ENCODE peak calls at places on chromosomes 11 and 22, in nine cellular contexts. X is esophagus muscularis mucosa, P is fibroblast of pulmonary artery, N is AG09309, Z is BJ, Y is cardiac muscle cell, S is foreskin fibroblast, F is fibroblast of villous mesenchyme, Q is esophagus squamous epithelium. W is an unnamed sample.

GRCh38 chr11:6200975-6201374 is 2.0 kb downstream of the OR52W1 start:
- DNase-seq in X (peak), P (peak), N (no peak), Z (no peak), Y (peak), S (no peak), F (peak), Q (no peak), W (no peak)

GRCh38 chr11:75328426-75329277 is 22.8 kb downstream of the ARRB1 start:
- DNase-seq in X (no peak), P (peak), N (no peak), Z (no peak), Y (peak), S (peak), F (peak), Q (no peak), W (no peak)

GRCh38 chr11:6622261-6623171 is 3.3 kb upstream of the TPP1 start:
- DNase-seq in X (no peak), P (no peak), N (no peak), Z (no peak), Y (no peak), S (peak), F (no peak), Q (no peak), W (no peak)

GRCh38 chr22:29150701-29151100 is 55.0 kb upstream of the EMID1 start:
- DNase-seq in X (no peak), P (no peak), N (no peak), Z (no peak), Y (no peak), S (no peak), F (no peak), Q (no peak), W (no peak)

GRCh38 chr11:61690706-61691377 is 10.7 kb downstream of the DAGLA start:
- DNase-seq in X (no peak), P (no peak), N (no peak), Z (no peak), Y (no peak), S (no peak), F (no peak), Q (no peak), W (no peak)

GRCh38 chr11:85595285-85595884 is 31.8 kb downstream of the DLG2 start:
- DNase-seq in X (no peak), P (peak), N (peak), Z (peak), Y (peak), S (peak), F (peak), Q (no peak), W (peak)

GRCh38 chr11:59437770-59438169 is 1.5 kb downstream of the OR5A1 start:
- DNase-seq in X (no peak), P (no peak), N (no peak), Z (no peak), Y (no peak), S (no peak), F (no peak), Q (no peak), W (no peak)

GRCh38 chr22:37065149-37065548 is 13.6 kb downstream of the KCTD17 start:
- DNase-seq in X (no peak), P (no peak), N (no peak), Z (no peak), Y (no peak), S (no peak), F (no peak), Q (no peak), W (no peak)

GRCh38 chr22:37187552-37187890 is 526 bp downstream of the C1QTNF6 start:
- DNase-seq in X (no peak), P (peak), N (no peak), Z (no peak), Y (peak), S (peak), F (peak), Q (no peak), W (no peak)

GRCh38 chr11:8366316-8366715 is 102.6 kb upstream of the LMO1 start:
- DNase-seq in X (no peak), P (no peak), N (no peak), Z (no peak), Y (no peak), S (no peak), F (no peak), Q (no peak), W (no peak)

GRCh38 chr22:20211997-20212753 is 55.9 kb downstream of the RTN4R start:
- DNase-seq in X (no peak), P (peak), N (no peak), Z (no peak), Y (peak), S (no peak), F (peak), Q (no peak), W (no peak)

GRCh38 chr11:16395601-16396000 is 39.3 kb upstream of the SOX6 start:
- DNase-seq in X (no peak), P (no peak), N (no peak), Z (no peak), Y (no peak), S (peak), F (no peak), Q (no peak), W (no peak)

GRCh38 chr22:45083659-45084305 is 74.0 kb upstream of the PHF21B start:
- DNase-seq in X (no peak), P (peak), N (peak), Z (no peak), Y (peak), S (peak), F (peak), Q (no peak), W (no peak)

GRCh38 chr11:59176330-59176729 is 4.4 kb downstream of the DTX4 start:
- DNase-seq in X (peak), P (no peak), N (no peak), Z (no peak), Y (no peak), S (no peak), F (no peak), Q (no peak), W (no peak)

GRCh38 chr22:22706253-22706940 is 62.0 kb downstream of the GGTLC2 start:
- DNase-seq in X (no peak), P (no peak), N (no peak), Z (no peak), Y (no peak), S (no peak), F (no peak), Q (no peak), W (no peak)

GRCh38 chr22:27734066-27734465 is 67.5 kb downstream of the MN1 start:
- DNase-seq in X (no peak), P (no peak), N (no peak), Z (no peak), Y (no peak), S (no peak), F (no peak), Q (no peak), W (no peak)

GRCh38 chr11:10452211-10452767 is 2.8 kb upstream of the AMPD3 start:
- DNase-seq in X (peak), P (no peak), N (no peak), Z (no peak), Y (no peak), S (peak), F (no peak), Q (no peak), W (no peak)

GRCh38 chr22:47484960-47485571 is 722.6 kb downstream of the TBC1D22A start:
- DNase-seq in X (peak), P (no peak), N (no peak), Z (no peak), Y (no peak), S (no peak), F (no peak), Q (no peak), W (no peak)

GRCh38 chr11:65452806-65453490 is 30.4 kb downstream of the NEAT1 start:
- DNase-seq in X (no peak), P (peak), N (peak), Z (peak), Y (peak), S (peak), F (peak), Q (no peak), W (no peak)

GRCh38 chr11:87432006-87432405 is 394.3 kb downstream of the TMEM135 start:
- DNase-seq in X (no peak), P (no peak), N (no peak), Z (peak), Y (no peak), S (peak), F (peak), Q (no peak), W (no peak)

DNA sequence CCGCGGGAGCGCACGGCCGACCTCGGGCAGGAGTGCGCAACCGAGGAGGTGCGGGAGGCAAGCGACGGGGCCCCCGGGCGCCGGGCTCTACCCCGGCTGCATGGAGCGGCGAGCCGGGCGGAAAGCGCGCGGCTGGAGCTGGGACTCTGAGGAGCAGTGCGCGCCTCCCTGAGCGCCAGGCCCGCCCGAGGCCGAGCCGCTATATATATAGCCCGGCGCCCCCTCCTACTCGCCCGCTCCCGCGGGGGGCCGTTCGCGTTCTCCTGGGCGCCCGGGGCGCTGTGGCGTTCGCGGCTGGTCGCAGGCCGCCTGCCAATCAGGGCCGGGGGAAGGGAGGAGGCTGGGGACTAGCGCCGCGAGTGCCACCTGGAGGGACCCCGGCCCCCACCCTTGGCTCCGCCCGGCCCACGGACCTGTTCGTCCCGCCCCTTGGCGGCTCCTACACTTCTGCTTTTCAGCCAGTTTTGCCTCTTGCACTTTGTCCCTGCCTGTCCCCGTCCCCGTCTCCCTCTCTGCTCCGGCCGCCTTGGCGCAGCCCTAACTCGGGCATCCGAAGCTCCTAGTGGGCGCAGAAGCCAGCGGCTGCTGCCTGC is at the start of gene FGF4:
- DNase-seq in X (no peak), P (no peak), N (no peak), Z (no peak), Y (no peak), S (no peak), F (no peak), Q (no peak), W (no peak)
- H3K4me3 ChIP-seq in X (no peak), P (no peak), N (no peak), Z (no peak), Y (peak), S (no peak), F (no peak), Q (no peak), W (no peak)

DNA sequence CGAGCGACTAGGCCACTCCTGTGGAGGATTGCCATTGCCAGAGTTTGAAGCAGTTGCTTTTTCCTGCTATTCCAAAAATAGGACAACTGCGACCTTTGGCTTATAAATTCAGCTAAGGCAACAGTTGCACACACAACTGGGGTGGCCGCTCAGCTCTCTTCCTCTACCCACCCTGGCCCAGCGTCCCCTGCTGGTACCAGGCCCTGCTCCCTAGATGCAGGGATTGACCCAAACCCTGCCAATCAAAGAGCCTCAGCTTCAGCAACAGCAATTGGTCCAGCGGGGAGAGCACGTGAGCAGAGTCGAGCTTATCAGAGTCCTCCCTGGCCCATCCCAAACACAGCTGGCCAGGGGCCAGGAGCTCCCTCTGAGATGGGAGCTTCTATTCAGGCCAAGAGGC is 22.0 kb upstream of the CABP2 start:
- DNase-seq in X (no peak), P (no peak), N (no peak), Z (no peak), Y (peak), S (no peak), F (no peak), Q (no peak), W (no peak)
- TF ChIP-seq CTCF in X (no peak), P (no peak), N (no peak), Z (no peak), Y (no peak), S (no peak), F (no peak), Q (no peak), W (no peak)

GRCh38 chr11:2146051-2146450 is 6.9 kb upstream of the IGF2 start:
- DNase-seq in X (no peak), P (no peak), N (no peak), Z (no peak), Y (no peak), S (no peak), F (no peak), Q (no peak), W (no peak)

GRCh38 chr11:2142300-2142759 is 3.1 kb upstream of the IGF2 start:
- DNase-seq in X (no peak), P (peak), N (no peak), Z (no peak), Y (peak), S (peak), F (peak), Q (no peak), W (no peak)

GRCh38 chr11:2144549-2145220 is 5.5 kb upstream of the IGF2 start:
- DNase-seq in X (no peak), P (no peak), N (no peak), Z (no peak), Y (no peak), S (no peak), F (no peak), Q (no peak), W (no peak)

GRCh38 chr11:2142762-2143202 is 3.6 kb upstream of the IGF2 start:
- DNase-seq in X (no peak), P (peak), N (no peak), Z (no peak), Y (peak), S (peak), F (peak), Q (no peak), W (no peak)

GRCh38 chr11:2143652-2144548 is 4.7 kb upstream of the IGF2 start:
- DNase-seq in X (no peak), P (no peak), N (no peak), Z (no peak), Y (no peak), S (peak), F (no peak), Q (no peak), W (no peak)
- H3K4me3 ChIP-seq in X (no peak), P (no peak), N (no peak), Z (no peak), Y (peak), S (no peak), F (no peak), Q (no peak), W (no peak)

GRCh38 chr11:77031599-77031998 is 2.6 kb upstream of the B3GNT6 start:
- DNase-seq in X (peak), P (no peak), N (no peak), Z (no peak), Y (no peak), S (no peak), F (no peak), Q (no peak), W (no peak)
- TF ChIP-seq CTCF in X (no peak), P (no peak), N (no peak), Z (no peak), Y (no peak), S (no peak), F (no peak), Q (no peak), W (no peak)

DNA sequence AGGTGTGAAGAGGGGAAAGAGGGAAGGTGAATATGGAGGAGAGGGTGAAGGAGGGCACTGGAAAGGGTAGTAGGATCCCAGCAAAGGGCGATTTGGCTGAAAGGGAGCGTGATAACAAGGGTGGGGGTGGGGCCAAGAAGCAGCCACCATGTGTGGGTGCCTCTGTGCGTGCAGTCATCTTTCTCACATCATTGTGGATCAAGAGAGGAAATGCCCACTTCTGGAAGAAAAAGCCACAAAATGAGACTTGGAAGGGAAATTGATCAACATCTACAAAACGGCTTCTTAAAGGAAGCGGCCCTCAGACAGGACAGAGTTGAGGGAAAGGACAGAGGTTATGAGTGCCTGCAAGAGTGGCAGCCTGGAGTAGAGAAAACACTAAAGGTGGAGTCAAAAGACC is 1.2 kb upstream of the CXCR5 start:
- DNase-seq in X (no peak), P (no peak), N (no peak), Z (no peak), Y (no peak), S (no peak), F (no peak), Q (no peak), W (no peak)
- H3K4me3 ChIP-seq in X (no peak), P (no peak), N (no peak), Z (no peak), Y (no peak), S (no peak), F (no peak), Q (no peak), W (no peak)

GRCh38 chr11:12868315-12869073 is 140.6 kb upstream of the RASSF10 start:
- DNase-seq in X (no peak), P (no peak), N (no peak), Z (no peak), Y (no peak), S (peak), F (peak), Q (no peak), W (no peak)
- TF ChIP-seq CTCF in X (no peak), P (peak), N (peak), Z (peak), Y (peak), S (no peak), F (peak), Q (no peak), W (no peak)

GRCh38 chr11:118006153-118006534 is 19.9 kb downstream of the IL10RA start:
- DNase-seq in X (no peak), P (no peak), N (no peak), Z (no peak), Y (peak), S (no peak), F (no peak), Q (no peak), W (no peak)
- H3K4me3 ChIP-seq in X (no peak), P (no peak), N (no peak), Z (no peak), Y (no peak), S (no peak), F (no peak), Q (no peak), W (no peak)

GRCh38 chr11:128189823-128190222 is 397.5 kb downstream of the ETS1 start:
- DNase-seq in X (no peak), P (no peak), N (no peak), Z (no peak), Y (no peak), S (no peak), F (no peak), Q (no peak), W (no peak)
- TF ChIP-seq CTCF in X (no peak), P (no peak), N (no peak), Z (no peak), Y (no peak), S (no peak), F (no peak), Q (no peak), W (no peak)

DNA sequence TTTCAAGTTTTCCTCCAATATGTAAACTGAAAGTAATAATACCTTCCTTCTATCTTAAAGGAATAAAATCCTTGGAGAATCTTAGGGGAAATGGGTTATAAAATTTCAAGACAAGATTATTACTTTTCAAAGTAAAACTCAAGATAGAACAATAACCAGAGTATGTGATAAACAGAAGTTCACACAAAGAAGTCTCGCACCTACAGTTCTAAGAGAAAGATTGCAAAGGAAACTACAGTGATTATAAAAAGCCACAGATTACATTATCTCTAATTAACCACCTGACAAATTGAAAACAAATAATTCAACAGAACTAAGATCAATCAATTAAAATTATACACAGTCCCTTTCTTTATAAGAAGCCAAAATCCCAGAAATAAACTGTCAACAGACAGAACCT is 34.0 kb downstream of the AMBRA1 start:
- DNase-seq in X (no peak), P (no peak), N (no peak), Z (no peak), Y (no peak), S (no peak), F (no peak), Q (no peak), W (no peak)
- H3K4me3 ChIP-seq in X (peak), P (no peak), N (no peak), Z (no peak), Y (no peak), S (no peak), F (peak), Q (peak), W (no peak)